ENCODE peak calls at places on chromosomes 2 and 18, in seven cellular contexts. One of them, this sample, is unnamed.

GRCh38 chr2:160566717-160567116 is 73.1 kb upstream of the RBMS1 start:
- DNase-seq in right lobe of liver: no peak
- DNase-seq in BJ: peak
- DNase-seq in tibial artery: no peak
- DNase-seq in HL-60: peak
- DNase-seq in HFFc6: no peak
- DNase-seq in neural crest cell: no peak
- DNase-seq in this sample: no peak

GRCh38 chr2:47737191-47737975 is 45.6 kb upstream of the MSH6 start:
- DNase-seq in right lobe of liver: no peak
- DNase-seq in BJ: no peak
- DNase-seq in tibial artery: no peak
- DNase-seq in HL-60: no peak
- DNase-seq in HFFc6: no peak
- DNase-seq in neural crest cell: no peak
- DNase-seq in this sample: no peak

GRCh38 chr18:58321986-58322385 is 278.0 kb downstream of the NEDD4L start:
- DNase-seq in right lobe of liver: no peak
- DNase-seq in BJ: peak
- DNase-seq in tibial artery: peak
- DNase-seq in HL-60: peak
- DNase-seq in HFFc6: peak
- DNase-seq in neural crest cell: no peak
- DNase-seq in this sample: peak

GRCh38 chr2:12314119-12314735 is 402.5 kb upstream of the TRIB2 start:
- DNase-seq in right lobe of liver: no peak
- DNase-seq in BJ: no peak
- DNase-seq in tibial artery: no peak
- DNase-seq in HL-60: no peak
- DNase-seq in HFFc6: no peak
- DNase-seq in neural crest cell: no peak
- DNase-seq in this sample: no peak

GRCh38 chr2:241092677-241093076 is 9.4 kb downstream of the MTERF4 start:
- DNase-seq in right lobe of liver: no peak
- DNase-seq in BJ: no peak
- DNase-seq in tibial artery: no peak
- DNase-seq in HL-60: no peak
- DNase-seq in HFFc6: no peak
- DNase-seq in neural crest cell: no peak
- DNase-seq in this sample: no peak

GRCh38 chr2:200616656-200617055 is 30.8 kb downstream of the AOX1 start:
- DNase-seq in right lobe of liver: no peak
- DNase-seq in BJ: no peak
- DNase-seq in tibial artery: no peak
- DNase-seq in HL-60: no peak
- DNase-seq in HFFc6: no peak
- DNase-seq in neural crest cell: no peak
- DNase-seq in this sample: no peak

GRCh38 chr2:212337036-212337435 is 201.6 kb downstream of the ERBB4 start:
- DNase-seq in right lobe of liver: no peak
- DNase-seq in BJ: no peak
- DNase-seq in tibial artery: no peak
- DNase-seq in HL-60: no peak
- DNase-seq in HFFc6: no peak
- DNase-seq in neural crest cell: no peak
- DNase-seq in this sample: no peak

GRCh38 chr2:1887915-1888314 is 143.6 kb upstream of the PXDN start:
- DNase-seq in right lobe of liver: no peak
- DNase-seq in BJ: no peak
- DNase-seq in tibial artery: no peak
- DNase-seq in HL-60: no peak
- DNase-seq in HFFc6: peak
- DNase-seq in neural crest cell: no peak
- DNase-seq in this sample: no peak

GRCh38 chr2:74250189-74250631 is 51.8 kb downstream of the MTHFD2 start:
- DNase-seq in right lobe of liver: no peak
- DNase-seq in BJ: no peak
- DNase-seq in tibial artery: no peak
- DNase-seq in HL-60: peak
- DNase-seq in HFFc6: no peak
- DNase-seq in neural crest cell: peak
- DNase-seq in this sample: no peak

GRCh38 chr2:174327958-174328308 is 6.8 kb upstream of the SP9 start:
- DNase-seq in right lobe of liver: no peak
- DNase-seq in BJ: no peak
- DNase-seq in tibial artery: no peak
- DNase-seq in HL-60: no peak
- DNase-seq in HFFc6: no peak
- DNase-seq in neural crest cell: no peak
- DNase-seq in this sample: no peak

GRCh38 chr2:205280630-205281225 is 401.6 kb upstream of the NRP2 start:
- DNase-seq in right lobe of liver: no peak
- DNase-seq in BJ: no peak
- DNase-seq in tibial artery: no peak
- DNase-seq in HL-60: no peak
- DNase-seq in HFFc6: no peak
- DNase-seq in neural crest cell: no peak
- DNase-seq in this sample: no peak

GRCh38 chr2:190755796-190756415 is 107.0 kb downstream of the NAB1 start:
- DNase-seq in right lobe of liver: no peak
- DNase-seq in BJ: no peak
- DNase-seq in tibial artery: no peak
- DNase-seq in HL-60: no peak
- DNase-seq in HFFc6: no peak
- DNase-seq in neural crest cell: no peak
- DNase-seq in this sample: no peak

GRCh38 chr2:197073701-197074433 is 147.4 kb upstream of the PGAP1 start:
- DNase-seq in right lobe of liver: peak
- DNase-seq in BJ: no peak
- DNase-seq in tibial artery: peak
- DNase-seq in HL-60: no peak
- DNase-seq in HFFc6: no peak
- DNase-seq in neural crest cell: no peak
- DNase-seq in this sample: no peak

GRCh38 chr2:116819355-116819754 is 995.1 kb upstream of the DDX18 start:
- DNase-seq in right lobe of liver: no peak
- DNase-seq in BJ: no peak
- DNase-seq in tibial artery: no peak
- DNase-seq in HL-60: no peak
- DNase-seq in HFFc6: no peak
- DNase-seq in neural crest cell: no peak
- DNase-seq in this sample: no peak
- TF ChIP-seq CTCF in right lobe of liver: no peak
- TF ChIP-seq CTCF in BJ: no peak
- TF ChIP-seq CTCF in tibial artery: no peak
- TF ChIP-seq CTCF in HL-60: no peak
- TF ChIP-seq CTCF in HFFc6: peak
- TF ChIP-seq CTCF in neural crest cell: peak
- TF ChIP-seq CTCF in this sample: no peak

GRCh38 chr2:37415128-37415817 is 70.8 kb downstream of the QPCT start:
- DNase-seq in right lobe of liver: no peak
- DNase-seq in BJ: no peak
- DNase-seq in tibial artery: no peak
- DNase-seq in HL-60: no peak
- DNase-seq in HFFc6: peak
- DNase-seq in neural crest cell: no peak
- DNase-seq in this sample: no peak
- TF ChIP-seq CTCF in right lobe of liver: no peak
- TF ChIP-seq CTCF in BJ: peak
- TF ChIP-seq CTCF in tibial artery: no peak
- TF ChIP-seq CTCF in HL-60: no peak
- TF ChIP-seq CTCF in HFFc6: peak
- TF ChIP-seq CTCF in neural crest cell: no peak
- TF ChIP-seq CTCF in this sample: no peak

GRCh38 chr2:138814123-138814883 is 34.1 kb upstream of the NXPH2 start:
- DNase-seq in right lobe of liver: no peak
- DNase-seq in BJ: no peak
- DNase-seq in tibial artery: no peak
- DNase-seq in HL-60: peak
- DNase-seq in HFFc6: no peak
- DNase-seq in neural crest cell: no peak
- DNase-seq in this sample: peak
- TF ChIP-seq CTCF in right lobe of liver: peak
- TF ChIP-seq CTCF in BJ: no peak
- TF ChIP-seq CTCF in tibial artery: no peak
- TF ChIP-seq CTCF in HL-60: peak
- TF ChIP-seq CTCF in HFFc6: no peak
- TF ChIP-seq CTCF in neural crest cell: peak
- TF ChIP-seq CTCF in this sample: peak

GRCh38 chr2:106827178-106827577 is 58.8 kb downstream of the ST6GAL2 start:
- DNase-seq in right lobe of liver: no peak
- DNase-seq in BJ: no peak
- DNase-seq in tibial artery: no peak
- DNase-seq in HL-60: no peak
- DNase-seq in HFFc6: no peak
- DNase-seq in neural crest cell: no peak
- DNase-seq in this sample: no peak

GRCh38 chr2:106831241-106831640 is 54.7 kb downstream of the ST6GAL2 start:
- DNase-seq in right lobe of liver: no peak
- DNase-seq in BJ: no peak
- DNase-seq in tibial artery: no peak
- DNase-seq in HL-60: no peak
- DNase-seq in HFFc6: no peak
- DNase-seq in neural crest cell: no peak
- DNase-seq in this sample: no peak

GRCh38 chr2:106825161-106825560 is 60.8 kb downstream of the ST6GAL2 start:
- DNase-seq in right lobe of liver: no peak
- DNase-seq in BJ: no peak
- DNase-seq in tibial artery: no peak
- DNase-seq in HL-60: no peak
- DNase-seq in HFFc6: no peak
- DNase-seq in neural crest cell: no peak
- DNase-seq in this sample: no peak

GRCh38 chr2:106833248-106833647 is 52.7 kb downstream of the ST6GAL2 start:
- DNase-seq in right lobe of liver: no peak
- DNase-seq in BJ: no peak
- DNase-seq in tibial artery: no peak
- DNase-seq in HL-60: no peak
- DNase-seq in HFFc6: no peak
- DNase-seq in neural crest cell: no peak
- DNase-seq in this sample: no peak

GRCh38 chr2:106828119-106828518 is 57.8 kb downstream of the ST6GAL2 start:
- DNase-seq in right lobe of liver: no peak
- DNase-seq in BJ: no peak
- DNase-seq in tibial artery: no peak
- DNase-seq in HL-60: no peak
- DNase-seq in HFFc6: no peak
- DNase-seq in neural crest cell: no peak
- DNase-seq in this sample: no peak
- TF ChIP-seq CTCF in right lobe of liver: no peak
- TF ChIP-seq CTCF in BJ: no peak
- TF ChIP-seq CTCF in tibial artery: no peak
- TF ChIP-seq CTCF in HL-60: no peak
- TF ChIP-seq CTCF in HFFc6: no peak
- TF ChIP-seq CTCF in neural crest cell: no peak
- TF ChIP-seq CTCF in this sample: no peak

DNA sequence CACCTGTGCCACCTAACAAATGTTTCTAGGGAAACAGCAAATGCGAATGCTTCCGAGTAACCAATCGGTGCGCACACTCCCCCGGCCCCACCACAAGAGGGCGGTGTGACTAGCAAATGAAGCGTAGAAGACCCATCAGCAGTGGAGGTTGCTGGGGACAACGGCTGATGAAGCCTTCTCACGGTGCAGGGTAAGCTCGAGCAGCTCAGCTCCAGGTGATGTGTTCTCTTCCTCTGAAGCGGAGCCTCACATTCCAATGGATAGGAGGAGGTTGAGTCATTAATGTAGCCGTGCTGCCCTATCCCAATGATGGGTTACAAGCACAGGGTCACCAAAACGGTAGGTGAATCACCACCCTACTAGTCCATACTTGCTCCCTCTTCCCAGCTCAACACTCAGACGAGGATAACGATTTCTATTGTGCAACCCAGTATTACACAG is 127.6 kb upstream of the TWIST2 start:
- DNase-seq in right lobe of liver: peak
- DNase-seq in BJ: no peak
- DNase-seq in tibial artery: peak
- DNase-seq in HL-60: peak
- DNase-seq in HFFc6: peak
- DNase-seq in neural crest cell: peak
- DNase-seq in this sample: no peak
- TF ChIP-seq CTCF in right lobe of liver: peak
- TF ChIP-seq CTCF in BJ: peak
- TF ChIP-seq CTCF in tibial artery: peak
- TF ChIP-seq CTCF in HL-60: peak
- TF ChIP-seq CTCF in HFFc6: peak
- TF ChIP-seq CTCF in neural crest cell: peak
- TF ChIP-seq CTCF in this sample: peak

GRCh38 chr2:162074937-162075688 is 1.1 kb upstream of the DPP4 start:
- DNase-seq in right lobe of liver: no peak
- DNase-seq in BJ: no peak
- DNase-seq in tibial artery: no peak
- DNase-seq in HL-60: no peak
- DNase-seq in HFFc6: peak
- DNase-seq in neural crest cell: no peak
- DNase-seq in this sample: no peak
- TF ChIP-seq CTCF in right lobe of liver: no peak
- TF ChIP-seq CTCF in BJ: no peak
- TF ChIP-seq CTCF in tibial artery: no peak
- TF ChIP-seq CTCF in HL-60: no peak
- TF ChIP-seq CTCF in HFFc6: no peak
- TF ChIP-seq CTCF in neural crest cell: no peak
- TF ChIP-seq CTCF in this sample: no peak

GRCh38 chr2:46601328-46601963 is 122.1 kb downstream of the TMEM247 start:
- DNase-seq in right lobe of liver: no peak
- DNase-seq in BJ: no peak
- DNase-seq in tibial artery: no peak
- DNase-seq in HL-60: no peak
- DNase-seq in HFFc6: no peak
- DNase-seq in neural crest cell: no peak
- DNase-seq in this sample: no peak
- TF ChIP-seq CTCF in right lobe of liver: peak
- TF ChIP-seq CTCF in BJ: peak
- TF ChIP-seq CTCF in tibial artery: peak
- TF ChIP-seq CTCF in HL-60: no peak
- TF ChIP-seq CTCF in HFFc6: peak
- TF ChIP-seq CTCF in neural crest cell: peak
- TF ChIP-seq CTCF in this sample: peak

GRCh38 chr2:140943867-140944266 is 1186.9 kb downstream of the LRP1B start:
- DNase-seq in right lobe of liver: no peak
- DNase-seq in BJ: no peak
- DNase-seq in tibial artery: no peak
- DNase-seq in HL-60: no peak
- DNase-seq in HFFc6: no peak
- DNase-seq in neural crest cell: no peak
- DNase-seq in this sample: no peak
- TF ChIP-seq CTCF in right lobe of liver: no peak
- TF ChIP-seq CTCF in BJ: peak
- TF ChIP-seq CTCF in tibial artery: no peak
- TF ChIP-seq CTCF in HL-60: no peak
- TF ChIP-seq CTCF in HFFc6: no peak
- TF ChIP-seq CTCF in neural crest cell: peak
- TF ChIP-seq CTCF in this sample: no peak

DNA sequence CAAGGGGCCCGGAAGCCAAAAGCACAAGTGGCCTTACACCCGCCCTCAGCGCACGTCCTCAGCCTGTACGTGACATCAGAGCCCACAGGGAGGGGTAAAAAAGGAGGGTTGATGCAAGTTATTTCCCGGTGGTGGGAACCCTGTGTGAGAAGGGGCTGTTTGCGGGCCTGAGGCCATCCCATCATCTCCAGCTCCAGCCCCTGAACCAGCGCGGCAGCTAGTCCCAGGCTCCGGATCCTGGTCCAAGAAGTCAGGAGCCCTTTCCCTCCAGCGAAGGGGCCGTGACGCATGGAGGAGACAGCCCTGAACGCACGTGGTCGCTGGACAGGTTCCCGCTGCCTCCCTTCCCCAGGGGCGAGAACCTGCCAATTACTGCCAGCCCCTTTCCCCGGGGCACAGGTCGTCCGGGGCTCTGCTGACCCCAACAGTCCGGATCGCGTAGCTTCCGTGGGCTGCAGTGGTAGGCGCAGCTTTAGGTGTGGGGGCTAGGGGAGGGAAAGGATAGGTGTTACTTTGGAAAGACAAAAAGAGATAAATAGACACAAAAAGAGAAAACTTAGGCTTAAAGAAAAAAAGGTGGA is 1.3 kb upstream of the LRP2 start:
- DNase-seq in right lobe of liver: peak
- DNase-seq in BJ: no peak
- DNase-seq in tibial artery: no peak
- DNase-seq in HL-60: no peak
- DNase-seq in HFFc6: no peak
- DNase-seq in neural crest cell: peak
- DNase-seq in this sample: no peak
- TF ChIP-seq CTCF in right lobe of liver: no peak
- TF ChIP-seq CTCF in BJ: no peak
- TF ChIP-seq CTCF in tibial artery: no peak
- TF ChIP-seq CTCF in HL-60: no peak
- TF ChIP-seq CTCF in HFFc6: no peak
- TF ChIP-seq CTCF in neural crest cell: no peak
- TF ChIP-seq CTCF in this sample: no peak

This sample was measured in CD14-positive monocyte.